ENCODE peak calls at places on chromosomes 3 and 15, in nine cellular contexts. M is RWPE2; T is neuronal stem cell; B is heart left ventricle; U is upper lobe of right lung; A is CD4-positive, CD25-positive, alpha-beta regulatory T cell; O is stomach; Z is CD8-positive, alpha-beta memory T cell; R is mammary epithelial cell. I is an unnamed sample. For H3K9me3, the result is how much of the 10 kb centered on the place peaks cover.

GRCh38 chr3:117622130-117622841 is 912.7 kb downstream of the TUSC7 start:
- DNase-seq in M (no peak), T (no peak), B (no peak), U (no peak), A (no peak), O (no peak), Z (no peak), R (no peak), I (no peak)

GRCh38 chr3:99708207-99708745 is 69.9 kb downstream of the COL8A1 start:
- DNase-seq in M (no peak), T (no peak), B (no peak), U (no peak), A (no peak), O (no peak), Z (no peak), R (no peak), I (no peak)

GRCh38 chr15:92979011-92979701 is 79.0 kb downstream of the CHD2 start:
- DNase-seq in M (no peak), T (no peak), B (no peak), U (no peak), A (peak), O (no peak), Z (no peak), R (no peak), I (no peak)

GRCh38 chr3:127204841-127205582 is 12.1 kb downstream of the PRR23E start:
- DNase-seq in M (no peak), T (no peak), B (no peak), U (no peak), A (no peak), O (peak), Z (no peak), R (no peak), I (no peak)

GRCh38 chr15:70102827-70103226 is 5.1 kb upstream of the TLE3 start:
- DNase-seq in M (no peak), T (no peak), B (no peak), U (no peak), A (no peak), O (no peak), Z (no peak), R (no peak), I (no peak)

GRCh38 chr3:194215392-194215791 is 79.4 kb downstream of the HES1 start:
- DNase-seq in M (no peak), T (no peak), B (no peak), U (no peak), A (no peak), O (no peak), Z (no peak), R (no peak), I (no peak)

GRCh38 chr15:41607033-41607432 is 48.0 kb downstream of the TYRO3 start:
- DNase-seq in M (no peak), T (no peak), B (no peak), U (no peak), A (no peak), O (no peak), Z (no peak), R (peak), I (no peak)

GRCh38 chr15:56244237-56244810 is 645 bp upstream of the RFX7 start:
- DNase-seq in M (peak), T (peak), B (peak), U (peak), A (peak), O (peak), Z (peak), R (peak), I (no peak)

GRCh38 chr3:9902372-9903237 is at the start of gene IL17RE:
- DNase-seq in M (no peak), T (no peak), B (no peak), U (peak), A (no peak), O (peak), Z (no peak), R (no peak), I (no peak)

GRCh38 chr3:99971761-99972160 is 142.5 kb downstream of the FILIP1L start:
- DNase-seq in M (no peak), T (no peak), B (no peak), U (no peak), A (no peak), O (no peak), Z (no peak), R (peak), I (no peak)

GRCh38 chr3:143578810-143579425 is 269.4 kb downstream of the SLC9A9 start:
- DNase-seq in M (no peak), T (no peak), B (no peak), U (no peak), A (no peak), O (no peak), Z (no peak), R (no peak), I (no peak)

GRCh38 chr15:58203537-58203936 is 65.4 kb downstream of the AQP9 start:
- DNase-seq in M (no peak), T (no peak), B (no peak), U (no peak), A (no peak), O (no peak), Z (no peak), R (no peak), I (no peak)

GRCh38 chr3:191455257-191455952 is 5.6 kb upstream of the PYDC2 start:
- DNase-seq in M (no peak), T (no peak), B (no peak), U (no peak), A (no peak), O (no peak), Z (no peak), R (no peak), I (no peak)

GRCh38 chr3:33144433-33144832 is 30.6 kb downstream of the CRTAP start:
- DNase-seq in M (no peak), T (no peak), B (no peak), U (no peak), A (peak), O (no peak), Z (no peak), R (no peak), I (no peak)

GRCh38 chr3:193982258-193982659 is 153.7 kb upstream of the HES1 start:
- DNase-seq in M (peak), T (no peak), B (peak), U (peak), A (no peak), O (peak), Z (no peak), R (peak), I (no peak)

GRCh38 chr3:67357610-67358458 is 296.6 kb downstream of the SUCLG2 start:
- DNase-seq in M (no peak), T (peak), B (no peak), U (no peak), A (peak), O (no peak), Z (no peak), R (peak), I (no peak)

GRCh38 chr3:184982058-184982457 is 170.1 kb downstream of the VPS8 start:
- DNase-seq in M (no peak), T (no peak), B (no peak), U (no peak), A (no peak), O (no peak), Z (no peak), R (no peak), I (no peak)

GRCh38 chr15:73328986-73329385 is 39.8 kb downstream of the HCN4 start:
- DNase-seq in M (peak), T (no peak), B (no peak), U (peak), A (no peak), O (no peak), Z (no peak), R (no peak), I (no peak)

GRCh38 chr3:136353461-136353860 is 103.3 kb downstream of the PCCB start:
- DNase-seq in M (no peak), T (no peak), B (no peak), U (no peak), A (peak), O (no peak), Z (no peak), R (no peak), I (no peak)

GRCh38 chr3:123773681-123774431 is 110.3 kb downstream of the MYLK start:
- DNase-seq in M (no peak), T (no peak), B (no peak), U (no peak), A (no peak), O (no peak), Z (no peak), R (no peak), I (no peak)

GRCh38 chr15:71414778-71415177 is 299.5 kb downstream of the THSD4 start:
- DNase-seq in M (no peak), T (no peak), B (no peak), U (no peak), A (no peak), O (no peak), Z (no peak), R (no peak), I (no peak)

GRCh38 chr15:26023691-26024090 is 160.6 kb upstream of the ATP10A start:
- DNase-seq in M (no peak), T (no peak), B (no peak), U (no peak), A (no peak), O (no peak), Z (no peak), R (no peak), I (no peak)

GRCh38 chr15:80455668-80456442 is 51.7 kb downstream of the ARNT2 start:
- DNase-seq in M (no peak), T (peak), B (peak), U (no peak), A (peak), O (peak), Z (peak), R (peak), I (peak)

GRCh38 chr3:65284971-65285370 is 597.2 kb upstream of the ADAMTS9 start:
- DNase-seq in M (no peak), T (no peak), B (no peak), U (no peak), A (no peak), O (no peak), Z (no peak), R (no peak), I (no peak)

GRCh38 chr15:38354321-38354929 is 99.5 kb upstream of the FAM98B start:
- DNase-seq in M (no peak), T (peak), B (peak), U (no peak), A (peak), O (peak), Z (peak), R (peak), I (no peak)

GRCh38 chr15:88617790-88618189 is 3.4 kb upstream of the AEN start:
- DNase-seq in M (no peak), T (no peak), B (no peak), U (no peak), A (no peak), O (no peak), Z (no peak), R (no peak), I (no peak)

GRCh38 chr3:20564966-20565365 is 379.0 kb upstream of the SGO1 start:
- DNase-seq in M (no peak), T (no peak), B (no peak), U (no peak), A (no peak), O (no peak), Z (no peak), R (no peak), I (no peak)

GRCh38 chr3:194265996-194266657 is 85.0 kb downstream of the CPN2 start:
- DNase-seq in M (no peak), T (no peak), B (no peak), U (no peak), A (no peak), O (peak), Z (no peak), R (no peak), I (no peak)

GRCh38 chr3:168878655-168879054 is 782.9 kb upstream of the GOLIM4 start:
- DNase-seq in M (no peak), T (no peak), B (no peak), U (no peak), A (no peak), O (no peak), Z (no peak), R (peak), I (no peak)

GRCh38 chr3:86563358-86563970 is 427.5 kb downstream of the VGLL3 start:
- DNase-seq in M (no peak), T (peak), B (no peak), U (no peak), A (peak), O (no peak), Z (no peak), R (peak), I (peak)

GRCh38 chr3:178095522-178095921 is 440.7 kb upstream of the KCNMB2 start:
- DNase-seq in M (no peak), T (no peak), B (no peak), U (no peak), A (no peak), O (no peak), Z (no peak), R (no peak), I (no peak)
- H3K9me3 ChIP-seq in M (under half), T (under half), B (under half), U (under half), A (under half), O (under half), Z (under half), R (under half), I (under half)

GRCh38 chr3:8421711-8422110 is 79.9 kb upstream of the LMCD1 start:
- DNase-seq in M (no peak), T (no peak), B (no peak), U (no peak), A (no peak), O (no peak), Z (no peak), R (no peak), I (no peak)

GRCh38 chr3:8420613-8421012 is 81.0 kb upstream of the LMCD1 start:
- DNase-seq in M (no peak), T (no peak), B (no peak), U (no peak), A (no peak), O (no peak), Z (no peak), R (no peak), I (no peak)

GRCh38 chr3:8424281-8424680 is 77.3 kb upstream of the LMCD1 start:
- DNase-seq in M (no peak), T (no peak), B (no peak), U (no peak), A (no peak), O (no peak), Z (no peak), R (no peak), I (no peak)

GRCh38 chr3:8423307-8423706 is 78.3 kb upstream of the LMCD1 start:
- DNase-seq in M (no peak), T (no peak), B (no peak), U (no peak), A (no peak), O (no peak), Z (no peak), R (no peak), I (no peak)

DNA sequence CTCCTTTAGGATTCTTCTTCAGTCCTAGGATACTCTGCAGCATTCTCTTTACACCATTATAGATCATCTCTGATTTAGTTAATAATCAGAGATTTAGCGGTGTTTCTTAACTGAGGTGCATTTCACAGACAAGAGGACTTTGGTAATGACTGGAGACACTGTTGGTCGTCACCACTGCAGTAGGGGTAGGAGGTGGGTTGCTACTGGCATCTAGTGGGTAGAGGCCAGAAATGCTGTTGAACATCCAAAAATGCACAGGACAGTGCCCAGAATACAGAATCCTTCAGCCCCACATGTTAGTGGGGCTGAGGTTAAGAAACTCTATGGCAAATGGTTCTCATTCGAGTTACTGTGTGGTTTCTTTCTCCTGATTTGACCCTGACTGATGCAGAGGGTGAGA is 80.4 kb upstream of the LMCD1 start:
- DNase-seq in M (no peak), T (no peak), B (no peak), U (no peak), A (peak), O (no peak), Z (no peak), R (no peak), I (no peak)
- H3K27ac ChIP-seq in M (no peak), T (no peak), B (no peak), U (no peak), A (no peak), O (no peak), Z (no peak), R (no peak), I (no peak)

GRCh38 chr3:181712505-181713299 is 977 bp downstream of the SOX2 start:
- DNase-seq in M (no peak), T (no peak), B (no peak), U (peak), A (no peak), O (peak), Z (no peak), R (peak), I (no peak)

GRCh38 chr3:181711325-181712135 is at the start of gene SOX2:
- DNase-seq in M (no peak), T (peak), B (peak), U (peak), A (peak), O (peak), Z (no peak), R (peak), I (no peak)

GRCh38 chr3:181709537-181710279 is 2.0 kb upstream of the SOX2 start:
- DNase-seq in M (no peak), T (no peak), B (peak), U (peak), A (peak), O (peak), Z (no peak), R (peak), I (peak)

GRCh38 chr3:181712190-181712504 is 422 bp downstream of the SOX2 start:
- DNase-seq in M (no peak), T (no peak), B (no peak), U (no peak), A (no peak), O (no peak), Z (no peak), R (no peak), I (no peak)

GRCh38 chr3:181710581-181711255 is 1.0 kb upstream of the SOX2 start:
- DNase-seq in M (no peak), T (peak), B (no peak), U (no peak), A (no peak), O (no peak), Z (no peak), R (no peak), I (no peak)
- H3K4me3 ChIP-seq in M (no peak), T (peak), B (no peak), U (no peak), A (no peak), O (peak), Z (no peak), R (no peak), I (no peak)

DNA sequence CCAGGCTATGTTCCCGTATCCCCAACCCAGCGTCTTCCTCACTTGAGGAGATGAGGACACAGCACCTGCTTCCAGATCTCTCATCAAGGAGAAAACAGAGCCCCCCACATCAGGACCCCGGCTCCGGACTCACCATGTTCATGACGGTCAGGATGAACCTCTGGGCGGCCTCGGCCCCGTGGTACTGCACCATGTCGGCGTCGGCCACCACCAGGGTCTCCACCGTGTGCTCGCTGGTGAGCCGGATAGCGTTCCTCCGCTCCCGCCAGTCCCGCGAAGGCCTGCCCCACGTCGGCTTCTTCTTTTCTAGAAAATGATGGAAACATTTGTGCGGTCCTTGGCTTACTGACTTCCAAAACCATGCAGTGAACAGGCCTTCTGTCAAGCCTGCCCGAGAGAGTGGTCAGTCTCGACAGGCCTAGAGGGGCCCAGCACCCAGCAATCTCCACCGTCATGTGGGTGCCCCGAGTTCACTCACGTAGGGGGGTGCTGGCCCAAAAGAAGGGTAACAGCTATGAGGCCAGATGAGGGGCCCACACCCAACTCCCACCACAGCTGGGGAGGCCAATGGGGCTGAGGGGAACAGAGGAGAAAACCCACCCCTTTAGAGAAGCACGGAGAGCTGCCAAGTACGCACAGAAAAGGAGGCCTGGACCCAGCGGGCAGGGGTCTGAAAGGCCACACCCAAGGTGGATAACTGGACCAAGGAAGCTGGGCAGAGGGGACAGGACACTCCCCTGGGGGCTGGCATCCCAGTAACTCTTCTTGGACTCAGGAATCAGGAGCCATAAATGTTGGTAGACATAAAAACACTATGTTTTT is 60.5 kb downstream of the ADAMTS17 start:
- DNase-seq in M (no peak), T (no peak), B (no peak), U (no peak), A (no peak), O (no peak), Z (no peak), R (no peak), I (no peak)
- H3K9me3 ChIP-seq in M (under half), T (under half), B (under half), U (under half), A (under half), O (under half), Z (under half), R (under half), I (under half)

GRCh38 chr3:118714800-118715199 is 319.8 kb downstream of the IGSF11 start:
- DNase-seq in M (no peak), T (no peak), B (no peak), U (no peak), A (no peak), O (no peak), Z (no peak), R (no peak), I (no peak)

GRCh38 chr3:118710532-118710931 is 324.1 kb downstream of the IGSF11 start:
- DNase-seq in M (no peak), T (no peak), B (no peak), U (no peak), A (no peak), O (no peak), Z (no peak), R (no peak), I (no peak)

DNA sequence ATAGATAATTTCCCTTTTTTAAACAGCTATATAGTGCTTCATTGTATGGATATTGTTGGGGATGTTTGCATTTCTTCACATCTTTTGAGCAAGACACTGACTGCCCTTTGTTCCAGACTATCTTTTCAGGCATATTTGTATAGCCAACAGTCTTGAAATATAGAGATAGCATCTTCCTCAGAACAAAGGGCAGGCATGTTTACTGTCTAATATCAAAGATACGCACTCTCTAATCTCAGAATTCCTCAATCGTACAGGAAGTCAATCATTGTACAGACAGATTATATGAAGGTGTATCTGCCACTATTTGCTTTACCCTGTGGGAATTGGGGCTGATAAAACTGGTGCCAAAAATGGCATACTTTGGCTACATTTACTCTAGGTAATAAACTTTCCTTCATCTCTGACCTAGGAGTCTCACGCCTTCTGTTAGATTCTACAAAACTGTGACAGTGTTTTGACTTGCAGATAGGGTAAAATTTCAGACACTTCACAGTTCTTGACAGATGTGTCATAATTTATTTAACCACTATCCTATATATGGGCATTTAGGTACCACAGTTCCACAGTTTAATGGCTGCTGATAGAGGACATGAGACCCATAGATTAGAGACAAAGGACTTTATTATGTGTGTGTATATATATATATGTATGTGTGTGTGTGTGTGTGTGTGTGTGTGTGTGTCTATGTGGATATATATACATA is 321.0 kb downstream of the IGSF11 start:
- DNase-seq in M (no peak), T (no peak), B (no peak), U (no peak), A (no peak), O (no peak), Z (no peak), R (no peak), I (no peak)
- H3K27ac ChIP-seq in M (no peak), T (no peak), B (no peak), U (no peak), A (no peak), O (no peak), Z (no peak), R (no peak), I (no peak)